ENCODE peak calls at places on chromosomes 1 and 21, in ten cellular contexts. C, H, Z, G, F, R, Y, P, M and N are unnamed samples.

GRCh38 chr1:167544447-167544846 is 9.1 kb downstream of the CREG1 start:
- DNase-seq in C (no peak), H (no peak), Z (no peak), G (no peak), F (no peak), R (no peak), Y (no peak), P (no peak), M (no peak), N (no peak)

GRCh38 chr1:89866568-89866967 is 45.7 kb downstream of the LRRC8D start:
- DNase-seq in C (no peak), H (no peak), Z (no peak), G (no peak), F (no peak), R (no peak), Y (no peak), P (no peak), M (no peak), N (no peak)

GRCh38 chr1:52534928-52535764 is 17.7 kb downstream of the TUT4 start:
- DNase-seq in C (no peak), H (peak), Z (peak), G (no peak), F (no peak), R (no peak), Y (no peak), P (no peak), M (no peak), N (no peak)

GRCh38 chr1:2290171-2290578 is 62.1 kb downstream of the SKI start:
- DNase-seq in C (no peak), H (no peak), Z (no peak), G (no peak), F (no peak), R (no peak), Y (no peak), P (no peak), M (no peak), N (no peak)

GRCh38 chr1:115426271-115426771 is 88.3 kb upstream of the NGF start:
- DNase-seq in C (no peak), H (peak), Z (peak), G (no peak), F (no peak), R (no peak), Y (no peak), P (no peak), M (peak), N (peak)

GRCh38 chr1:217275617-217276398 is 355.1 kb downstream of the GPATCH2 start:
- DNase-seq in C (no peak), H (peak), Z (peak), G (no peak), F (no peak), R (no peak), Y (no peak), P (no peak), M (no peak), N (peak)

GRCh38 chr1:87778896-87779295 is 450.2 kb downstream of the LMO4 start:
- DNase-seq in C (no peak), H (no peak), Z (no peak), G (no peak), F (no peak), R (no peak), Y (no peak), P (no peak), M (no peak), N (no peak)

GRCh38 chr1:198088360-198089071 is 68.3 kb upstream of the NEK7 start:
- DNase-seq in C (no peak), H (peak), Z (peak), G (peak), F (peak), R (no peak), Y (no peak), P (peak), M (no peak), N (peak)

GRCh38 chr21:19807231-19807630 is 1191.0 kb upstream of the NCAM2 start:
- DNase-seq in C (no peak), H (no peak), Z (peak), G (no peak), F (no peak), R (no peak), Y (no peak), P (no peak), M (no peak), N (no peak)

GRCh38 chr1:174197088-174197487 is 37.8 kb downstream of the RABGAP1L start:
- DNase-seq in C (no peak), H (no peak), Z (no peak), G (no peak), F (no peak), R (no peak), Y (no peak), P (no peak), M (no peak), N (no peak)

GRCh38 chr1:154012129-154012528 is 21.6 kb downstream of the RPS27 start:
- DNase-seq in C (no peak), H (no peak), Z (no peak), G (no peak), F (no peak), R (no peak), Y (no peak), P (no peak), M (no peak), N (no peak)

GRCh38 chr1:185315364-185316108 is 1.5 kb downstream of the IVNS1ABP start:
- DNase-seq in C (peak), H (no peak), Z (peak), G (no peak), F (no peak), R (no peak), Y (no peak), P (no peak), M (no peak), N (no peak)

GRCh38 chr1:16630661-16631247 is 17.4 kb upstream of the NBPF1 start:
- DNase-seq in C (peak), H (no peak), Z (no peak), G (no peak), F (no peak), R (no peak), Y (no peak), P (no peak), M (peak), N (no peak)

GRCh38 chr21:36211660-36212512 is 55.3 kb downstream of the DOP1B start:
- DNase-seq in C (no peak), H (peak), Z (peak), G (no peak), F (peak), R (no peak), Y (no peak), P (no peak), M (no peak), N (peak)

GRCh38 chr1:39683591-39684312 is 7.5 kb downstream of the HPCAL4 start:
- DNase-seq in C (no peak), H (no peak), Z (peak), G (no peak), F (no peak), R (no peak), Y (no peak), P (no peak), M (peak), N (no peak)

GRCh38 chr1:229964281-229964680 is 102.8 kb upstream of the GALNT2 start:
- DNase-seq in C (no peak), H (no peak), Z (no peak), G (no peak), F (no peak), R (no peak), Y (no peak), P (no peak), M (no peak), N (no peak)